ENCODE peak calls at places on chromosomes 11 and 22, in six cellular contexts. G, M, F, Z, I and Y are unnamed samples.

GRCh38 chr11:1675536-1676253 is 21.3 kb upstream of the KRTAP5-6 start:
- DNase-seq in G (no peak), M (no peak), F (no peak), Z (no peak), I (no peak), Y (no peak)

GRCh38 chr11:848380-848931 is 5.8 kb downstream of the TSPAN4 start:
- DNase-seq in G (no peak), M (no peak), F (no peak), Z (no peak), I (no peak), Y (no peak)

GRCh38 chr22:47053865-47054185 is 291.4 kb downstream of the TBC1D22A start:
- DNase-seq in G (no peak), M (no peak), F (no peak), Z (no peak), I (no peak), Y (no peak)

GRCh38 chr11:77411717-77412441 is 62.0 kb downstream of the PAK1 start:
- DNase-seq in G (peak; percentile 34), M (peak; percentile 67), F (peak; percentile 86), Z (peak; percentile 91), I (peak; percentile 54), Y (peak; percentile 82)

GRCh38 chr11:1059759-1060158 is 14.9 kb upstream of the MUC2 start:
- DNase-seq in G (no peak), M (no peak), F (no peak), Z (no peak), I (no peak), Y (no peak)

GRCh38 chr11:13718394-13718793 is 49.9 kb downstream of the FAR1 start:
- DNase-seq in G (no peak), M (no peak), F (no peak), Z (no peak), I (no peak), Y (no peak)

GRCh38 chr11:109972181-109972715 is 120.9 kb upstream of the ZC3H12C start:
- DNase-seq in G (no peak), M (no peak), F (no peak), Z (no peak), I (no peak), Y (no peak)

GRCh38 chr11:73521621-73522020 is 76.3 kb downstream of the FAM168A start:
- DNase-seq in G (no peak), M (no peak), F (no peak), Z (no peak), I (no peak), Y (no peak)

GRCh38 chr22:31567702-31568101 is 71.4 kb downstream of the SFI1 start:
- DNase-seq in G (no peak), M (no peak), F (no peak), Z (no peak), I (no peak), Y (no peak)

GRCh38 chr22:25960375-25960774 is 208.9 kb upstream of the SEZ6L start:
- DNase-seq in G (no peak), M (no peak), F (no peak), Z (no peak), I (no peak), Y (no peak)

GRCh38 chr11:64934765-64935633 is 694 bp downstream of the GPHA2 start:
- DNase-seq in G (no peak), M (no peak), F (no peak), Z (no peak), I (no peak), Y (no peak)

GRCh38 chr11:56140151-56140661 is at the start of gene OR8J3:
- DNase-seq in G (no peak), M (no peak), F (no peak), Z (no peak), I (no peak), Y (no peak)

GRCh38 chr11:77075425-77075905 is 8.7 kb downstream of the CAPN5 start:
- DNase-seq in G (peak; percentile 15), M (no peak), F (no peak), Z (no peak), I (no peak), Y (no peak)

GRCh38 chr11:93543292-93543977 is at the start of gene SMCO4:
- DNase-seq in G (peak; percentile 79), M (peak; percentile 62), F (peak; percentile 69), Z (peak; percentile 91), I (peak; percentile 41), Y (peak; percentile 68)

GRCh38 chr11:61732705-61733104 is 19.7 kb upstream of the MYRF start:
- DNase-seq in G (no peak), M (peak; percentile 45), F (no peak), Z (no peak), I (no peak), Y (no peak)

GRCh38 chr11:114197799-114198500 is 98.2 kb upstream of the NNMT start:
- DNase-seq in G (peak; percentile 76), M (peak; percentile 30), F (peak; percentile 90), Z (no peak), I (no peak), Y (peak; percentile 70)

GRCh38 chr22:46931881-46932280 is 169.4 kb downstream of the TBC1D22A start:
- DNase-seq in G (no peak), M (no peak), F (peak; percentile 44), Z (no peak), I (no peak), Y (no peak)

GRCh38 chr22:35587896-35588295 is 29.2 kb downstream of the MB start:
- DNase-seq in G (no peak), M (no peak), F (no peak), Z (no peak), I (no peak), Y (no peak)

GRCh38 chr11:134592391-134592990 is 180.4 kb upstream of the B3GAT1 start:
- DNase-seq in G (no peak), M (no peak), F (no peak), Z (peak; percentile 44), I (no peak), Y (no peak)

GRCh38 chr11:8531312-8531711 is 62.7 kb downstream of the STK33 start:
- DNase-seq in G (peak; percentile 71), M (no peak), F (no peak), Z (no peak), I (no peak), Y (no peak)

GRCh38 chr11:8204596-8204995 is 35.8 kb upstream of the RIC3 start:
- DNase-seq in G (no peak), M (no peak), F (no peak), Z (no peak), I (no peak), Y (peak; percentile 57)

GRCh38 chr11:8722156-8722555 is 39.6 kb downstream of the RPL27A start:
- DNase-seq in G (no peak), M (no peak), F (no peak), Z (no peak), I (no peak), Y (no peak)

GRCh38 chr11:130738618-130739017 is 177.7 kb downstream of the SNX19 start:
- DNase-seq in G (no peak), M (no peak), F (no peak), Z (no peak), I (peak; percentile 61), Y (no peak)

GRCh38 chr11:108199446-108200321 is 22.8 kb downstream of the NPAT start:
- DNase-seq in G (no peak), M (no peak), F (no peak), Z (no peak), I (no peak), Y (no peak)

GRCh38 chr11:40293655-40294342 is 1165.7 kb downstream of the LRRC4C start:
- DNase-seq in G (peak; percentile 50), M (peak; percentile 87), F (peak; percentile 82), Z (peak; percentile 74), I (peak; percentile 48), Y (peak; percentile 87)

GRCh38 chr22:44780876-44781275 is 28.5 kb downstream of the ARHGAP8 start:
- DNase-seq in G (no peak), M (no peak), F (no peak), Z (no peak), I (no peak), Y (no peak)

GRCh38 chr11:88489030-88489429 is 151.5 kb upstream of the CTSC start:
- DNase-seq in G (no peak), M (no peak), F (no peak), Z (no peak), I (no peak), Y (no peak)

GRCh38 chr11:78395597-78395996 is 22.0 kb downstream of the GAB2 start:
- DNase-seq in G (no peak), M (no peak), F (no peak), Z (no peak), I (no peak), Y (no peak)

GRCh38 chr11:67024966-67025365 is 2.0 kb downstream of the SYT12 start:
- DNase-seq in G (no peak), M (no peak), F (no peak), Z (no peak), I (no peak), Y (no peak)

GRCh38 chr11:66106786-66107599 is 36.9 kb downstream of the PACS1 start:
- DNase-seq in G (no peak), M (no peak), F (no peak), Z (no peak), I (no peak), Y (no peak)

GRCh38 chr11:65884716-65885092 is 3.6 kb downstream of the FIBP start:
- DNase-seq in G (peak; percentile 35), M (peak; percentile 70), F (no peak), Z (peak; percentile 85), I (no peak), Y (peak; percentile 56)

GRCh38 chr11:17954395-17955252 is 58.2 kb downstream of the SERGEF start:
- DNase-seq in G (no peak), M (no peak), F (no peak), Z (no peak), I (no peak), Y (no peak)

GRCh38 chr22:40597541-40598453 is 38.7 kb downstream of the MRTFA start:
- DNase-seq in G (no peak), M (no peak), F (no peak), Z (no peak), I (no peak), Y (no peak)

GRCh38 chr11:122248130-122248529 is 132.1 kb upstream of the BLID start:
- DNase-seq in G (peak; percentile 93), M (no peak), F (no peak), Z (no peak), I (no peak), Y (no peak)

GRCh38 chr11:72333657-72334056 is 89.7 kb upstream of the PHOX2A start:
- DNase-seq in G (no peak), M (no peak), F (no peak), Z (no peak), I (no peak), Y (no peak)

GRCh38 chr22:36010090-36010489 is 18.5 kb downstream of the RBFOX2 start:
- DNase-seq in G (peak; percentile 47), M (no peak), F (no peak), Z (no peak), I (no peak), Y (no peak)

GRCh38 chr11:126965331-126965730 is 35.2 kb downstream of the KIRREL3 start:
- DNase-seq in G (no peak), M (no peak), F (no peak), Z (no peak), I (no peak), Y (no peak)